ENCODE peak calls at places on chromosomes 12 and 14, in four cellular contexts. One of them, this sample, is unnamed. For H3K4me1, the result is how much of the 10 kb centered on the place peaks cover.

GRCh38 chr14:80456200-80456599 is 244.9 kb upstream of the DIO2 start:
- DNase-seq in aorta: no peak
- DNase-seq in pancreas: no peak
- DNase-seq in ovary: no peak
- DNase-seq in this sample: no peak

GRCh38 chr12:63980211-63980610 is 135.7 kb downstream of the SRGAP1 start:
- DNase-seq in pancreas: no peak
- DNase-seq in aorta: no peak
- DNase-seq in ovary: no peak
- DNase-seq in this sample: no peak

GRCh38 chr12:98352218-98352811 is 163.1 kb upstream of the TMPO start:
- DNase-seq in aorta: no peak
- DNase-seq in ovary: no peak
- DNase-seq in pancreas: no peak
- DNase-seq in this sample: no peak

GRCh38 chr12:78392918-78393317 is 471.7 kb upstream of the SYT1 start:
- DNase-seq in aorta: no peak
- DNase-seq in pancreas: no peak
- DNase-seq in ovary: no peak
- DNase-seq in this sample: peak

GRCh38 chr14:39717000-39717399 is 284.8 kb upstream of the FBXO33 start:
- DNase-seq in aorta: no peak
- DNase-seq in ovary: no peak
- DNase-seq in pancreas: no peak
- DNase-seq in this sample: no peak

GRCh38 chr12:34404377-34405285 is 382.3 kb downstream of the ALG10 start:
- DNase-seq in pancreas: peak
- DNase-seq in aorta: peak
- DNase-seq in ovary: peak
- DNase-seq in this sample: no peak

GRCh38 chr12:106247731-106248176 is at the start of gene CKAP4:
- DNase-seq in pancreas: peak
- DNase-seq in aorta: peak
- DNase-seq in ovary: peak
- DNase-seq in this sample: peak

GRCh38 chr14:29548948-29549370 is 378.7 kb downstream of the PRKD1 start:
- DNase-seq in pancreas: peak
- DNase-seq in aorta: no peak
- DNase-seq in ovary: no peak
- DNase-seq in this sample: no peak

GRCh38 chr12:51752490-51752889 is 96.0 kb downstream of the FIGNL2 start:
- DNase-seq in pancreas: peak
- DNase-seq in aorta: no peak
- DNase-seq in ovary: peak
- DNase-seq in this sample: peak

GRCh38 chr14:100450736-100451135 is 127.6 kb downstream of the SLC25A47 start:
- DNase-seq in pancreas: no peak
- DNase-seq in ovary: no peak
- DNase-seq in aorta: no peak
- DNase-seq in this sample: no peak

GRCh38 chr12:127810026-127810425 is 456.9 kb upstream of the TMEM132C start:
- DNase-seq in aorta: no peak
- DNase-seq in ovary: no peak
- DNase-seq in pancreas: no peak
- DNase-seq in this sample: no peak

GRCh38 chr14:104114421-104115130 is 23.8 kb upstream of the KIF26A start:
- DNase-seq in ovary: no peak
- DNase-seq in aorta: peak
- DNase-seq in pancreas: no peak
- DNase-seq in this sample: no peak

GRCh38 chr14:64209428-64210165 is 84.6 kb downstream of the ESR2 start:
- DNase-seq in pancreas: no peak
- DNase-seq in aorta: no peak
- DNase-seq in ovary: peak
- DNase-seq in this sample: no peak

GRCh38 chr12:26953447-26953846 is 15.2 kb downstream of the FGFR1OP2 start:
- DNase-seq in ovary: no peak
- DNase-seq in aorta: no peak
- DNase-seq in pancreas: no peak
- DNase-seq in this sample: no peak

GRCh38 chr14:99679111-99679510 is 5.0 kb upstream of the CYP46A1 start:
- DNase-seq in aorta: no peak
- DNase-seq in ovary: no peak
- DNase-seq in pancreas: no peak
- DNase-seq in this sample: no peak

GRCh38 chr14:64196668-64197411 is 97.3 kb downstream of the ESR2 start:
- DNase-seq in aorta: peak
- DNase-seq in ovary: peak
- DNase-seq in pancreas: peak
- DNase-seq in this sample: peak

GRCh38 chr14:99896371-99896770 is 103.2 kb downstream of the EML1 start:
- DNase-seq in aorta: no peak
- DNase-seq in pancreas: no peak
- DNase-seq in ovary: no peak
- DNase-seq in this sample: no peak

GRCh38 chr14:101025656-101026055 is 122.1 kb upstream of the RTL1 start:
- DNase-seq in ovary: peak
- DNase-seq in aorta: peak
- DNase-seq in pancreas: no peak
- DNase-seq in this sample: no peak

GRCh38 chr12:91893476-91893875 is 252.2 kb downstream of the BTG1 start:
- DNase-seq in pancreas: no peak
- DNase-seq in aorta: no peak
- DNase-seq in ovary: no peak
- DNase-seq in this sample: no peak

DNA sequence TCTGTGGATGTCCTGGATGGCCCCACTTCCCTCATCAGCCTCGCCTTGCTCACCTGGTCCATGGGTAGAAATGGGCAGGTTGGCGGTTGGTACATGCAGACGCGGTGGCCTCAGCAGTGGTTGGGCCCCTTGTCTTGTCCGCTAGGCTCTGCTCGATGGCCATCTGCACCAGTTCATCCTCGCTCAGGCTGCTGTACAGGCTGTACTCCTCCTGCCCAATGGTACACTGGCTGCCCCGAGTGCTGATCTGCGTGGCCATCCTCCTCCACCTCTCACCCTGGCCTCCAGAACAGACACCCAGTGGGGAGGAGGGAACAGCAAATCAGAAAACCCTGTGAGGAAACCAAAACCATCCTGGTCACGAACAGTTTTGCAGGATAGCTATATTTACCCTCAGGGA is 12.1 kb downstream of the ASB2 start:
- DNase-seq in aorta: no peak
- DNase-seq in pancreas: no peak
- DNase-seq in ovary: no peak
- DNase-seq in this sample: no peak
- H3K4me1 ChIP-seq in aorta: under half
- H3K4me1 ChIP-seq in pancreas: under half
- H3K4me1 ChIP-seq in ovary: under half
- H3K4me1 ChIP-seq in this sample: under half

DNA sequence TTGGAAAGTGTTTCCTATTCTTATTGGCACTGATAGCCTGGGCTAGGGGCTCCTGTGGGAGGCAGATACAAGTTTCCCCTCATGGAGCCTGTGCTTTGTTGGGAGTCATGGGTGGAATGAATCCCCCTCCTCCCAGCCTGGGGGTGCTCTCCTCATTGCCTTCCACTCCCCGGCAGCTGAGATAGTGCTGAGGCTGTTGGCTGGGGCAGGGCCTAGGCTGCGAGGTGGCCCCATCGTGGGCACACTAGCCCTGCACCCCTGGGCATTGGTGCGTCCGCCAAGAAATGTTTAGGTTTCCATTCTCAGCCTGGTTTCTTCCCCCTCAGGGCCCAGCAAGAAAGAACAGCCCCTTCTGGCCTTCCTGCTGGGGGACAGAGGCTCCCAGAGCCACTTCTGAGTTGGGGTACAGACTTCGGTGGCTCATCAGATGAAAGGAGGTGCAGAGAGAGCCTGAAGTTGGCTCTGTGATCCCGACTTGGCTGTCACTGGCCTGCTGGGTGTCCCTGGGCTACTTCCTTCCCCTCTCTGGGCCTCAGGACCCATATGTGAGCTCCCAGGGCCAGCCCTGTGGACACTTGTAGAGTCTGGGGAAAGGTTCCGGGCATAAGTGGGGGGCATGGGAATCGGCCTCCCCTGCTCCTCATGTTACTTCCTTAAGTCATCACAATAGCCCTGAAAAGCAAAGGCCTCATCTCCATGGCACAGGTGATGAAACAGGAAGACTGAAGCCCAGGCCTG is 2.7 kb upstream of the ARL6IP4 start:
- DNase-seq in ovary: no peak
- DNase-seq in aorta: no peak
- DNase-seq in pancreas: peak
- DNase-seq in this sample: no peak
- H3K4me1 ChIP-seq in ovary: under half
- H3K4me1 ChIP-seq in aorta: under half
- H3K4me1 ChIP-seq in pancreas: under half
- H3K4me1 ChIP-seq in this sample: under half

GRCh38 chr12:110696283-110696682 is 7.4 kb upstream of the HVCN1 start:
- DNase-seq in pancreas: no peak
- DNase-seq in aorta: no peak
- DNase-seq in ovary: no peak
- DNase-seq in this sample: no peak
- H3K4me1 ChIP-seq in pancreas: under half
- H3K4me1 ChIP-seq in aorta: under half
- H3K4me1 ChIP-seq in ovary: under half
- H3K4me1 ChIP-seq in this sample: under half

DNA sequence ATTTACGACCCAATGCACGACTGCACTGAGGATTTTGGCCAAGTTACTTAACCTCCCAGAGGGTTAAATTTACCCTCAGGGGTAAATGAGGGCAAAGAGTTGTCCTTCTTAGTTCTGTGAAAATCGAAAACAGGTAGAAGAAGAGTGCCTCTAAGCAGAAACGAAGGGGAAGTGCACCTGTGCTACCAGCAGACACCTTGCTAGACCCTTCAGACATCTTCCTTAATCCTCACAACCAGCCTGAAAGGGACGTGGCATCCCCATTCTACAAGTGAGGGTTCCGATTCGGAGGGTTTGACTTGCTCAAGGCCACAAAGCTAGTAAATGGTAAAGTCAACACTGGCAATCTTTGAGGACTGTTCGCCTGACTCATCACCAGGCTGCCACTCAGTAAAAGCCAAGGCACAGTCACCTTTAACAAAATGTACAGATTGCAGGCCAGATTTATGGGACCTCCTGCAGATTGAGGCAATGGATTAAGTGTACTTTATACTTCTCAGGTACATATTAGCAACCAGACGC is 1.6 kb downstream of the GSG1 start:
- DNase-seq in pancreas: peak
- DNase-seq in aorta: no peak
- DNase-seq in ovary: no peak
- DNase-seq in this sample: no peak
- H3K4me1 ChIP-seq in pancreas: under half
- H3K4me1 ChIP-seq in aorta: under half
- H3K4me1 ChIP-seq in ovary: under half
- H3K4me1 ChIP-seq in this sample: under half